ENCODE peak calls at places on chromosomes 7 and 10, in five cellular contexts. One of them, this sample, is unnamed.

GRCh38 chr7:113217314-113217713 is 99.0 kb upstream of the SMIM30 start:
- DNase-seq in GM12892: no peak
- DNase-seq in NCI-H526 treated with DMSO at 0.1 percent for 48 hours: no peak
- DNase-seq in SHP77: no peak
- DNase-seq in head of caudate nucleus: no peak
- DNase-seq in this sample: no peak

GRCh38 chr7:72925546-72926120 is 738 bp downstream of the POM121 start:
- DNase-seq in head of caudate nucleus: no peak
- DNase-seq in SHP77: no peak
- DNase-seq in NCI-H526 treated with DMSO at 0.1 percent for 48 hours: no peak
- DNase-seq in GM12892: peak; percentile 23
- DNase-seq in this sample: no peak

GRCh38 chr7:4916115-4916514 is 32.6 kb upstream of the RADIL start:
- DNase-seq in SHP77: no peak
- DNase-seq in GM12892: no peak
- DNase-seq in head of caudate nucleus: no peak
- DNase-seq in NCI-H526 treated with DMSO at 0.1 percent for 48 hours: no peak
- DNase-seq in this sample: no peak

GRCh38 chr10:3045471-3046209 is 21.7 kb upstream of the PFKP start:
- DNase-seq in NCI-H526 treated with DMSO at 0.1 percent for 48 hours: no peak
- DNase-seq in SHP77: no peak
- DNase-seq in GM12892: no peak
- DNase-seq in head of caudate nucleus: peak; percentile 47
- DNase-seq in this sample: no peak

GRCh38 chr7:122092964-122093797 is 50.9 kb downstream of the AASS start:
- DNase-seq in head of caudate nucleus: peak; percentile 68
- DNase-seq in SHP77: peak; percentile 4
- DNase-seq in GM12892: no peak
- DNase-seq in NCI-H526 treated with DMSO at 0.1 percent for 48 hours: peak; percentile 38
- DNase-seq in this sample: peak; percentile 38

GRCh38 chr10:97539523-97540200 is 32.9 kb upstream of the ANKRD2 start:
- DNase-seq in SHP77: no peak
- DNase-seq in GM12892: no peak
- DNase-seq in head of caudate nucleus: no peak
- DNase-seq in NCI-H526 treated with DMSO at 0.1 percent for 48 hours: no peak
- DNase-seq in this sample: no peak

GRCh38 chr7:66099551-66100407 is 14.9 kb upstream of the CRCP start:
- DNase-seq in head of caudate nucleus: peak; percentile 37
- DNase-seq in SHP77: peak; percentile 37
- DNase-seq in GM12892: no peak
- DNase-seq in NCI-H526 treated with DMSO at 0.1 percent for 48 hours: peak; percentile 74
- DNase-seq in this sample: no peak

GRCh38 chr7:143444063-143444782 is 970 bp downstream of the TAS2R60 start:
- DNase-seq in SHP77: no peak
- DNase-seq in GM12892: no peak
- DNase-seq in head of caudate nucleus: no peak
- DNase-seq in NCI-H526 treated with DMSO at 0.1 percent for 48 hours: no peak
- DNase-seq in this sample: no peak

GRCh38 chr10:102856758-102857424 is 2.8 kb downstream of the BORCS7 start:
- DNase-seq in SHP77: no peak
- DNase-seq in head of caudate nucleus: no peak
- DNase-seq in NCI-H526 treated with DMSO at 0.1 percent for 48 hours: no peak
- DNase-seq in GM12892: no peak
- DNase-seq in this sample: no peak

GRCh38 chr10:42939685-42940366 is 137.0 kb upstream of the RET start:
- DNase-seq in head of caudate nucleus: no peak
- DNase-seq in NCI-H526 treated with DMSO at 0.1 percent for 48 hours: no peak
- DNase-seq in GM12892: no peak
- DNase-seq in SHP77: no peak
- DNase-seq in this sample: no peak

GRCh38 chr7:94955807-94956206 is 48.4 kb downstream of the PPP1R9A start:
- DNase-seq in GM12892: no peak
- DNase-seq in head of caudate nucleus: no peak
- DNase-seq in SHP77: no peak
- DNase-seq in NCI-H526 treated with DMSO at 0.1 percent for 48 hours: no peak
- DNase-seq in this sample: no peak

GRCh38 chr10:10591682-10592412 is 425.8 kb upstream of the CELF2 start:
- DNase-seq in head of caudate nucleus: no peak
- DNase-seq in GM12892: no peak
- DNase-seq in NCI-H526 treated with DMSO at 0.1 percent for 48 hours: peak; percentile 24
- DNase-seq in SHP77: no peak
- DNase-seq in this sample: no peak

GRCh38 chr10:6068006-6068405 is 5.8 kb upstream of the IL2RA start:
- DNase-seq in GM12892: no peak
- DNase-seq in head of caudate nucleus: no peak
- DNase-seq in NCI-H526 treated with DMSO at 0.1 percent for 48 hours: no peak
- DNase-seq in SHP77: no peak
- DNase-seq in this sample: no peak

GRCh38 chr7:279821-280220 is 10.1 kb upstream of the FOXL3 start:
- DNase-seq in head of caudate nucleus: no peak
- DNase-seq in NCI-H526 treated with DMSO at 0.1 percent for 48 hours: no peak
- DNase-seq in SHP77: no peak
- DNase-seq in GM12892: no peak
- DNase-seq in this sample: no peak

GRCh38 chr7:121798896-121799295 is 74.1 kb upstream of the PTPRZ1 start:
- DNase-seq in head of caudate nucleus: peak; percentile 10
- DNase-seq in GM12892: no peak
- DNase-seq in SHP77: no peak
- DNase-seq in NCI-H526 treated with DMSO at 0.1 percent for 48 hours: peak; percentile 75
- DNase-seq in this sample: no peak

GRCh38 chr10:27100800-27101347 is 580 bp upstream of the ANKRD26 start:
- DNase-seq in head of caudate nucleus: peak; percentile 29
- DNase-seq in GM12892: peak; percentile 2
- DNase-seq in NCI-H526 treated with DMSO at 0.1 percent for 48 hours: peak; percentile 25
- DNase-seq in SHP77: no peak
- DNase-seq in this sample: no peak

GRCh38 chr10:78458983-78459638 is 425.4 kb downstream of the RPS24 start:
- DNase-seq in NCI-H526 treated with DMSO at 0.1 percent for 48 hours: peak; percentile 68
- DNase-seq in SHP77: peak; percentile 76
- DNase-seq in GM12892: no peak
- DNase-seq in head of caudate nucleus: no peak
- DNase-seq in this sample: no peak

GRCh38 chr10:16816830-16817124 is 447 bp downstream of the RSU1 start:
- DNase-seq in head of caudate nucleus: no peak
- DNase-seq in GM12892: no peak
- DNase-seq in NCI-H526 treated with DMSO at 0.1 percent for 48 hours: no peak
- DNase-seq in SHP77: no peak
- DNase-seq in this sample: no peak

GRCh38 chr7:144818516-144818915 is 17.3 kb downstream of the TPK1 start:
- DNase-seq in head of caudate nucleus: no peak
- DNase-seq in NCI-H526 treated with DMSO at 0.1 percent for 48 hours: no peak
- DNase-seq in GM12892: no peak
- DNase-seq in SHP77: no peak
- DNase-seq in this sample: no peak

GRCh38 chr10:86374664-86375063 is 8.1 kb upstream of the GRID1 start:
- DNase-seq in head of caudate nucleus: no peak
- DNase-seq in SHP77: no peak
- DNase-seq in NCI-H526 treated with DMSO at 0.1 percent for 48 hours: no peak
- DNase-seq in GM12892: no peak
- DNase-seq in this sample: no peak

GRCh38 chr7:78673272-78673671 is 780.2 kb downstream of the MAGI2 start:
- DNase-seq in SHP77: no peak
- DNase-seq in GM12892: no peak
- DNase-seq in NCI-H526 treated with DMSO at 0.1 percent for 48 hours: no peak
- DNase-seq in head of caudate nucleus: no peak
- DNase-seq in this sample: peak; percentile 22

GRCh38 chr10:116891208-116891607 is 41.9 kb downstream of the ENO4 start:
- DNase-seq in GM12892: no peak
- DNase-seq in SHP77: no peak
- DNase-seq in head of caudate nucleus: peak; percentile 57
- DNase-seq in NCI-H526 treated with DMSO at 0.1 percent for 48 hours: no peak
- DNase-seq in this sample: peak; percentile 35

GRCh38 chr10:24929056-24929544 is 23.3 kb downstream of the PRTFDC1 start:
- DNase-seq in SHP77: no peak
- DNase-seq in head of caudate nucleus: no peak
- DNase-seq in GM12892: no peak
- DNase-seq in NCI-H526 treated with DMSO at 0.1 percent for 48 hours: no peak
- DNase-seq in this sample: no peak

This sample was measured in NCI-H2107.